ENCODE peak calls at places on chromosomes 6 and 20, in four cellular contexts. H is B cell, T is iris pigment epithelial cell, W is astrocyte of the spinal cord. B is an unnamed sample.

GRCh38 chr6:63317641-63318040 is 2.1 kb downstream of the LGSN start:
- DNase-seq in H (no peak), W (no peak), T (no peak), B (no peak)

GRCh38 chr20:57223648-57224489 is 42.6 kb downstream of the BMP7 start:
- DNase-seq in W (no peak), T (no peak), H (no peak), B (no peak)

GRCh38 chr20:3751664-3752385 is 15.7 kb downstream of the ADISSP start:
- DNase-seq in H (peak; percentile 64), T (no peak), W (no peak), B (peak; percentile 71)

GRCh38 chr20:58852559-58853271 is at the start of gene GNAS:
- DNase-seq in W (peak; percentile 50), H (no peak), T (peak; percentile 71), B (peak; percentile 52)

GRCh38 chr20:48791014-48791413 is 36.8 kb downstream of the PREX1 start:
- DNase-seq in T (no peak), H (no peak), W (peak; percentile 36), B (no peak)

GRCh38 chr6:14743465-14744211 is 502.2 kb upstream of the JARID2 start:
- DNase-seq in H (no peak), T (peak; percentile 99), W (peak; percentile 98), B (no peak)

GRCh38 chr6:49890988-49891387 is 24.7 kb upstream of the CRISP1 start:
- DNase-seq in H (no peak), T (no peak), W (no peak), B (no peak)

GRCh38 chr6:121932071-121933009 is 467.1 kb upstream of the HSF2 start:
- DNase-seq in H (no peak), T (peak; percentile 86), W (peak; percentile 93), B (no peak)

GRCh38 chr20:32482251-32483220 is 102.6 kb downstream of the NOL4L start:
- DNase-seq in T (no peak), H (no peak), W (no peak), B (no peak)

GRCh38 chr6:36752187-36752885 is 54.7 kb downstream of the RAB44 start:
- DNase-seq in H (no peak), T (peak; percentile 32), W (no peak), B (no peak)